ENCODE peak calls at places on chromosomes 2 and 18, in nine cellular contexts. One of them, this sample, is unnamed.
A peak's percentile ranks its signal among the peaks of the same experiment; 100 is the strongest.

GRCh38 chr18:7417742-7418141 is 149.4 kb upstream of the PTPRM start:
- DNase-seq in HepG2: no peak
- DNase-seq in K562: no peak
- DNase-seq in upper lobe of left lung: no peak
- DNase-seq in ovary: no peak
- DNase-seq in tibial nerve: no peak
- DNase-seq in sigmoid colon: no peak
- DNase-seq in A549: peak; percentile 64
- DNase-seq in suprapubic skin: no peak
- DNase-seq in this sample: no peak

GRCh38 chr18:75244336-75244735 is 33.7 kb downstream of the TSHZ1 start:
- DNase-seq in upper lobe of left lung: no peak
- DNase-seq in A549: peak; percentile 9
- DNase-seq in ovary: no peak
- DNase-seq in K562: peak; percentile 11
- DNase-seq in tibial nerve: no peak
- DNase-seq in sigmoid colon: no peak
- DNase-seq in HepG2: peak; percentile 21
- DNase-seq in suprapubic skin: no peak
- DNase-seq in this sample: no peak

GRCh38 chr2:43848174-43848573 is 9.4 kb downstream of the ABCG8 start:
- DNase-seq in HepG2: no peak
- DNase-seq in K562: peak; percentile 10
- DNase-seq in A549: peak; percentile 66
- DNase-seq in upper lobe of left lung: no peak
- DNase-seq in ovary: no peak
- DNase-seq in suprapubic skin: no peak
- DNase-seq in tibial nerve: no peak
- DNase-seq in sigmoid colon: no peak
- DNase-seq in this sample: no peak

GRCh38 chr18:11963991-11964484 is 17.3 kb upstream of the IMPA2 start:
- DNase-seq in sigmoid colon: no peak
- DNase-seq in tibial nerve: no peak
- DNase-seq in ovary: no peak
- DNase-seq in K562: no peak
- DNase-seq in A549: peak; percentile 40
- DNase-seq in upper lobe of left lung: no peak
- DNase-seq in HepG2: no peak
- DNase-seq in suprapubic skin: no peak
- DNase-seq in this sample: no peak

GRCh38 chr18:79607361-79607930 is 72.2 kb upstream of the CTDP1 start:
- DNase-seq in suprapubic skin: peak; percentile 54
- DNase-seq in A549: no peak
- DNase-seq in K562: no peak
- DNase-seq in sigmoid colon: peak; percentile 43
- DNase-seq in ovary: no peak
- DNase-seq in upper lobe of left lung: no peak
- DNase-seq in HepG2: no peak
- DNase-seq in tibial nerve: no peak
- DNase-seq in this sample: no peak

GRCh38 chr2:80086831-80087230 is 217.7 kb downstream of the LRRTM1 start:
- DNase-seq in sigmoid colon: no peak
- DNase-seq in HepG2: no peak
- DNase-seq in suprapubic skin: no peak
- DNase-seq in A549: no peak
- DNase-seq in K562: no peak
- DNase-seq in tibial nerve: no peak
- DNase-seq in ovary: no peak
- DNase-seq in upper lobe of left lung: no peak
- DNase-seq in this sample: no peak

GRCh38 chr2:239257511-239257937 is 143.3 kb downstream of the HDAC4 start:
- DNase-seq in suprapubic skin: peak; percentile 33
- DNase-seq in A549: no peak
- DNase-seq in tibial nerve: no peak
- DNase-seq in ovary: no peak
- DNase-seq in HepG2: peak; percentile 64
- DNase-seq in K562: peak; percentile 62
- DNase-seq in upper lobe of left lung: no peak
- DNase-seq in sigmoid colon: peak; percentile 62
- DNase-seq in this sample: no peak

GRCh38 chr2:28250006-28250405 is 142.7 kb upstream of the FOSL2 start:
- DNase-seq in upper lobe of left lung: no peak
- DNase-seq in ovary: no peak
- DNase-seq in A549: peak; percentile 80
- DNase-seq in HepG2: no peak
- DNase-seq in tibial nerve: no peak
- DNase-seq in K562: no peak
- DNase-seq in suprapubic skin: no peak
- DNase-seq in sigmoid colon: no peak
- DNase-seq in this sample: no peak

GRCh38 chr2:37231251-37232130 is at the start of the genes CEBPZ and NDUFAF7:
- DNase-seq in HepG2: peak; percentile 93
- DNase-seq in tibial nerve: peak; percentile 92
- DNase-seq in A549: peak; percentile 92
- DNase-seq in upper lobe of left lung: peak; percentile 93
- DNase-seq in K562: peak; percentile 80
- DNase-seq in suprapubic skin: peak; percentile 95
- DNase-seq in sigmoid colon: peak; percentile 96
- DNase-seq in ovary: peak; percentile 90
- DNase-seq in this sample: peak; percentile 94

GRCh38 chr2:67974564-67975430 is 88.0 kb downstream of the C1D start:
- DNase-seq in sigmoid colon: no peak
- DNase-seq in tibial nerve: peak; percentile 32
- DNase-seq in A549: no peak
- DNase-seq in HepG2: no peak
- DNase-seq in ovary: peak; percentile 10
- DNase-seq in K562: no peak
- DNase-seq in suprapubic skin: no peak
- DNase-seq in upper lobe of left lung: peak; percentile 34
- DNase-seq in this sample: peak; percentile 14

GRCh38 chr2:208096080-208096479 is 28.2 kb downstream of the CRYGD start:
- DNase-seq in ovary: no peak
- DNase-seq in tibial nerve: no peak
- DNase-seq in upper lobe of left lung: no peak
- DNase-seq in sigmoid colon: no peak
- DNase-seq in suprapubic skin: no peak
- DNase-seq in K562: no peak
- DNase-seq in A549: no peak
- DNase-seq in HepG2: no peak
- DNase-seq in this sample: no peak

GRCh38 chr2:240557101-240557751 is 562 bp downstream of the ANKMY1 start:
- DNase-seq in HepG2: no peak
- DNase-seq in A549: no peak
- DNase-seq in sigmoid colon: no peak
- DNase-seq in ovary: no peak
- DNase-seq in K562: no peak
- DNase-seq in tibial nerve: no peak
- DNase-seq in upper lobe of left lung: no peak
- DNase-seq in suprapubic skin: peak; percentile 68
- DNase-seq in this sample: peak; percentile 15

GRCh38 chr2:240558229-240558885 is 569 bp upstream of the ANKMY1 start:
- DNase-seq in A549: no peak
- DNase-seq in suprapubic skin: peak; percentile 55
- DNase-seq in tibial nerve: no peak
- DNase-seq in HepG2: no peak
- DNase-seq in upper lobe of left lung: no peak
- DNase-seq in ovary: no peak
- DNase-seq in K562: no peak
- DNase-seq in sigmoid colon: peak; percentile 42
- DNase-seq in this sample: no peak

GRCh38 chr2:240559271-240559670 is 886 bp upstream of the DUSP28 start:
- DNase-seq in tibial nerve: no peak
- DNase-seq in K562: no peak
- DNase-seq in sigmoid colon: peak; percentile 42
- DNase-seq in HepG2: no peak
- DNase-seq in A549: no peak
- DNase-seq in ovary: peak; percentile 19
- DNase-seq in upper lobe of left lung: no peak
- DNase-seq in suprapubic skin: no peak
- DNase-seq in this sample: no peak

GRCh38 chr2:240556553-240557100 is 1.2 kb downstream of the ANKMY1 start:
- DNase-seq in A549: peak; percentile 71
- DNase-seq in upper lobe of left lung: peak; percentile 36
- DNase-seq in HepG2: peak; percentile 57
- DNase-seq in K562: peak; percentile 27
- DNase-seq in tibial nerve: no peak
- DNase-seq in ovary: peak; percentile 31
- DNase-seq in suprapubic skin: peak; percentile 62
- DNase-seq in sigmoid colon: no peak
- DNase-seq in this sample: peak; percentile 37

GRCh38 chr2:240557808-240558207 is at the start of gene ANKMY1:
- DNase-seq in ovary: peak; percentile 69
- DNase-seq in K562: no peak
- DNase-seq in sigmoid colon: peak; percentile 73
- DNase-seq in suprapubic skin: peak; percentile 74
- DNase-seq in A549: no peak
- DNase-seq in upper lobe of left lung: peak; percentile 70
- DNase-seq in HepG2: no peak
- DNase-seq in tibial nerve: no peak
- DNase-seq in this sample: peak; percentile 68
- H3K4me1 ChIP-seq in ovary: peaks cover 25% of the 10 kb centered on the region
- H3K4me1 ChIP-seq in K562: peaks cover 34% of the 10 kb centered on the region
- H3K4me1 ChIP-seq in sigmoid colon: peaks cover 46% of the 10 kb centered on the region
- H3K4me1 ChIP-seq in suprapubic skin: peaks cover 52% of the 10 kb centered on the region
- H3K4me1 ChIP-seq in A549: peaks cover 24% of the 10 kb centered on the region
- H3K4me1 ChIP-seq in upper lobe of left lung: peaks cover 60% of the 10 kb centered on the region
- H3K4me1 ChIP-seq in HepG2: peaks cover 45% of the 10 kb centered on the region
- H3K4me1 ChIP-seq in tibial nerve: peaks cover 31% of the 10 kb centered on the region
- H3K4me1 ChIP-seq in this sample: peaks cover 37% of the 10 kb centered on the region

DNA sequence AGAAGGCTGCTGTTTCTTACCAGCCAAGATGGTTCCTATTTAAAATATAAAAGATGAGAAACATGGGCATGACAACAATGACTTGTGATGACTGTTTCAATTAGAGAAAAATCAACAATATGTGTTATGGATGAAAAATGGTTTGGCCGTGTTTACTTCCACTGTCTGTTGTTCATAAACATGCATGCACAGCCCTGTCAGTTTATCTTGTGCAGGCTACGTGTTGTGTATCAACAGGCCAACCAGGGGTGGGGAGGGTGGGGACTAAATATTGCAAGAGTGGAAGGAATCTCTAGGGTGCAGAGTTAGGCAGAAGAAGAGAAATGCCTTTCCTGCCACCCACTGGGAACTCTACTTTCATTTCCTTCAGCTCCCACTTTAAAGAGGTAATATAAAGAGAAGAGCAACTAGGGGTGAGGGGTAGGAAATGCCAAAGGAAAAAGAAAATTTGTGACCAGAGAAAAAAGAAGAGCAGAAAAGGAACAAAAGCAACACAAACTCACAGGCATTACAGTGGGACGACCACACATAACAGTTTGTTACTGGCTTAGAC is 116.8 kb upstream of the MEIS1 start:
- DNase-seq in suprapubic skin: no peak
- DNase-seq in upper lobe of left lung: no peak
- DNase-seq in sigmoid colon: no peak
- DNase-seq in HepG2: no peak
- DNase-seq in A549: no peak
- DNase-seq in K562: no peak
- DNase-seq in ovary: no peak
- DNase-seq in tibial nerve: no peak
- DNase-seq in this sample: no peak
- TF ChIP-seq EP300 in suprapubic skin: no peak
- TF ChIP-seq EP300 in upper lobe of left lung: no peak
- TF ChIP-seq EP300 in sigmoid colon: no peak
- TF ChIP-seq EP300 in HepG2: no peak
- TF ChIP-seq EP300 in A549: no peak
- TF ChIP-seq EP300 in K562: no peak
- TF ChIP-seq EP300 in ovary: no peak
- TF ChIP-seq EP300 in tibial nerve: no peak
- TF ChIP-seq EP300 in this sample: no peak

DNA sequence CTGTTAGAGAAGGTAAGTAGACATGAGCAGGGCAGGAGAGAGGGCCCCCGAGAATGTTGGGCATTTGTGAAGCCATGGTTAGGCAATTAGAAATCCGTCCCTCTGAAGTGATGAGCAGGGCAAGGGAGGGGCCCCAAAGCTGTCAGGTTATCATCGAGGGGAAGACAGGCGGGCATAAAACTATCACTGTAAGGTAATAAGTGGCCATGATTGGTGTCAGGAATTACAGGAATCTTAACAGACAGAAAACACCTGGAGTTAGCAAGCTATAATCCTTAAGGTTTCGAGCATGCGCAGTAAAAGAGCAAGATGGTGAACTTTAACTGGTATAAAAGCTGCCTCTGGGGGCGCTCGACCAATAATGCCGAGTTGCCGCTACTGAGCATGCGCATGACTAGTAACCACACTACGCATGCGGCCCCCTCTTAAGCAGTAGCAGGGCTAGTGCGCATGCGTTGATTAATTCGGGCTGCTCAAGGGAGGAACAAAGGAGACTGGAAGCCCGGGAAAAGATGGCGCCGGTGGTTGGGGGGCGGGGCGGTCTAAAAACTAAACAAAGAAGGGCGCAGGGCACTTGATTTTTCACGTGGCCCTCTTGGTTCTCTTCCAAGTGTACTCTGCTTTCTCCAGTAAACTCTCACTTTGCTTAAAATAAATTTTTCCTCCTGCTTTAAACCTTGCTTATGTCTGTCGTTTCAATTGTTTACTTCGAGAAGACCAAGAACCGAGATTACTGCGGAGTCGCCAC is 5.5 kb downstream of the XRCC5 start:
- DNase-seq in A549: peak; percentile 99
- DNase-seq in sigmoid colon: peak; percentile 99
- DNase-seq in tibial nerve: peak; percentile 99
- DNase-seq in HepG2: peak; percentile 100
- DNase-seq in suprapubic skin: peak; percentile 99
- DNase-seq in ovary: peak; percentile 98
- DNase-seq in K562: peak; percentile 98
- DNase-seq in upper lobe of left lung: peak; percentile 99
- DNase-seq in this sample: peak; percentile 99
- H3K4me1 ChIP-seq in A549: peaks cover 30% of the 10 kb centered on the region
- H3K4me1 ChIP-seq in sigmoid colon: peaks cover 30% of the 10 kb centered on the region
- H3K4me1 ChIP-seq in tibial nerve: peaks cover 23% of the 10 kb centered on the region
- H3K4me1 ChIP-seq in HepG2: peaks cover 68% of the 10 kb centered on the region
- H3K4me1 ChIP-seq in suprapubic skin: peaks cover 47% of the 10 kb centered on the region
- H3K4me1 ChIP-seq in ovary: peaks cover 2% of the 10 kb centered on the region
- H3K4me1 ChIP-seq in K562: peaks cover 3% of the 10 kb centered on the region
- H3K4me1 ChIP-seq in upper lobe of left lung: peaks cover 64% of the 10 kb centered on the region
- H3K4me1 ChIP-seq in this sample: peaks cover 31% of the 10 kb centered on the region

GRCh38 chr2:107325983-107326786 is 440.2 kb upstream of the ST6GAL2 start:
- DNase-seq in sigmoid colon: no peak
- DNase-seq in upper lobe of left lung: no peak
- DNase-seq in HepG2: no peak
- DNase-seq in ovary: no peak
- DNase-seq in tibial nerve: peak; percentile 41
- DNase-seq in K562: no peak
- DNase-seq in suprapubic skin: no peak
- DNase-seq in A549: no peak
- DNase-seq in this sample: no peak
- TF ChIP-seq EP300 in sigmoid colon: no peak
- TF ChIP-seq EP300 in upper lobe of left lung: no peak
- TF ChIP-seq EP300 in HepG2: no peak
- TF ChIP-seq EP300 in ovary: no peak
- TF ChIP-seq EP300 in tibial nerve: peak; percentile 58
- TF ChIP-seq EP300 in K562: no peak
- TF ChIP-seq EP300 in suprapubic skin: no peak
- TF ChIP-seq EP300 in A549: no peak
- TF ChIP-seq EP300 in this sample: no peak

GRCh38 chr18:10053861-10054260 is 140.0 kb downstream of the VAPA start:
- DNase-seq in K562: no peak
- DNase-seq in A549: no peak
- DNase-seq in sigmoid colon: no peak
- DNase-seq in tibial nerve: no peak
- DNase-seq in HepG2: no peak
- DNase-seq in upper lobe of left lung: no peak
- DNase-seq in suprapubic skin: no peak
- DNase-seq in ovary: no peak
- DNase-seq in this sample: no peak
- H3K4me1 ChIP-seq in K562: no peaks in the 10 kb centered on the region
- H3K4me1 ChIP-seq in A549: peaks cover 13% of the 10 kb centered on the region
- H3K4me1 ChIP-seq in sigmoid colon: peaks cover 27% of the 10 kb centered on the region
- H3K4me1 ChIP-seq in tibial nerve: peaks cover 26% of the 10 kb centered on the region
- H3K4me1 ChIP-seq in HepG2: no peaks in the 10 kb centered on the region
- H3K4me1 ChIP-seq in upper lobe of left lung: peaks cover 33% of the 10 kb centered on the region
- H3K4me1 ChIP-seq in suprapubic skin: peaks cover 24% of the 10 kb centered on the region
- H3K4me1 ChIP-seq in ovary: peaks cover 9% of the 10 kb centered on the region
- H3K4me1 ChIP-seq in this sample: no peaks in the 10 kb centered on the region